ENCODE peak calls at places on chromosomes 7 and 10, in six cellular contexts. K is esophagus squamous epithelium, Q is breast epithelium, T is psoas muscle, Y is pancreas, H is endothelial cell of umbilical vein. Z is an unnamed sample. For H3K9me3, the result is how much of the 10 kb centered on the place peaks cover.

GRCh38 chr10:112950714-112951348 is 784 bp downstream of the TCF7L2 start:
- DNase-seq in Y (peak), K (no peak), T (peak), H (peak), Q (peak), Z (peak)

GRCh38 chr7:26912351-26912750 is 48.0 kb upstream of the SKAP2 start:
- DNase-seq in Q (no peak), Y (no peak), K (no peak), T (no peak), H (no peak), Z (no peak)

GRCh38 chr7:116180302-116180701 is 30.0 kb upstream of the TES start:
- DNase-seq in H (peak), Y (no peak), Q (no peak), K (no peak), T (no peak), Z (no peak)

GRCh38 chr10:51300617-51301350 is 226.5 kb downstream of the PRKG1 start:
- DNase-seq in Y (no peak), Q (no peak), H (no peak), T (no peak), K (no peak), Z (no peak)

GRCh38 chr10:133122171-133122935 is 34.6 kb downstream of the ADGRA1 start:
- DNase-seq in T (peak), Y (no peak), H (no peak), Q (no peak), K (no peak), Z (peak)

GRCh38 chr7:2660359-2661095 is 27.5 kb upstream of the AMZ1 start:
- DNase-seq in T (no peak), Q (no peak), K (no peak), H (no peak), Y (peak), Z (no peak)

GRCh38 chr7:2955177-2955768 is 88.4 kb downstream of the CARD11 start:
- DNase-seq in T (no peak), H (no peak), Y (no peak), Q (no peak), K (no peak), Z (no peak)

GRCh38 chr7:47215640-47216039 is 366.3 kb downstream of the TNS3 start:
- DNase-seq in K (no peak), Y (no peak), T (no peak), H (no peak), Q (no peak), Z (no peak)

GRCh38 chr10:110006358-110007170 is 1.2 kb upstream of the ADD3 start:
- DNase-seq in K (no peak), T (peak), Q (peak), Y (peak), H (no peak), Z (no peak)

GRCh38 chr10:99920486-99920885 is 89.3 kb downstream of the DNMBP start:
- DNase-seq in T (no peak), H (no peak), Y (peak), Q (no peak), K (no peak), Z (no peak)

GRCh38 chr10:124126139-124126538 is 32.7 kb upstream of the CHST15 start:
- DNase-seq in Q (no peak), H (no peak), T (no peak), Y (no peak), K (no peak), Z (no peak)

GRCh38 chr7:136056827-136057226 is 79.7 kb upstream of the MTPN start:
- DNase-seq in Y (no peak), H (no peak), Q (no peak), T (no peak), K (no peak), Z (no peak)

GRCh38 chr7:128904381-128905197 is 5.9 kb downstream of the KCP start:
- DNase-seq in T (no peak), K (no peak), Y (peak), H (peak), Q (no peak), Z (no peak)

GRCh38 chr7:34060548-34060947 is 155.2 kb downstream of the BMPER start:
- DNase-seq in Y (no peak), H (peak), T (no peak), Q (no peak), K (no peak), Z (no peak)

GRCh38 chr10:132276179-132276675 is 31.5 kb downstream of the STK32C start:
- DNase-seq in Y (no peak), T (peak), Q (no peak), H (no peak), K (no peak), Z (no peak)

GRCh38 chr7:129993275-129993674 is 40.5 kb upstream of the UBE2H start:
- DNase-seq in Q (peak), H (no peak), K (no peak), T (no peak), Y (no peak), Z (no peak)

GRCh38 chr7:158251061-158251965 is 336.3 kb downstream of the PTPRN2 start:
- DNase-seq in H (no peak), Y (no peak), T (no peak), Q (no peak), K (no peak), Z (no peak)

GRCh38 chr10:47047577-47048532 is 136.6 kb downstream of the PTPN20 start:
- DNase-seq in Q (no peak), H (peak), Y (peak), K (peak), T (peak), Z (peak)

GRCh38 chr10:4151466-4151865 is 366.5 kb upstream of the KLF6 start:
- DNase-seq in H (no peak), Y (no peak), Q (no peak), K (no peak), T (no peak), Z (no peak)

GRCh38 chr10:33253411-33253810 is 81.1 kb downstream of the NRP1 start:
- DNase-seq in H (peak), Y (no peak), K (no peak), Q (no peak), T (no peak), Z (no peak)

GRCh38 chr7:105012503-105013282 is 1.3 kb upstream of the KMT2E start:
- DNase-seq in Q (peak), H (peak), T (peak), K (peak), Y (peak), Z (peak)

GRCh38 chr7:50264908-50265307 is 39.6 kb upstream of the IKZF1 start:
- DNase-seq in H (no peak), Q (no peak), K (no peak), T (no peak), Y (no peak), Z (no peak)

GRCh38 chr7:83547526-83547925 is 101.4 kb downstream of the SEMA3E start:
- DNase-seq in Y (peak), T (no peak), Q (no peak), H (peak), K (no peak), Z (no peak)

GRCh38 chr7:2009541-2010001 is 223.2 kb downstream of the MAD1L1 start:
- DNase-seq in K (no peak), T (peak), Y (no peak), H (no peak), Q (no peak), Z (no peak)

GRCh38 chr7:47988496-47989386 is 9.3 kb upstream of the HUS1 start:
- DNase-seq in Y (no peak), T (no peak), K (no peak), H (no peak), Q (no peak), Z (no peak)

GRCh38 chr7:154860621-154861375 is 142.1 kb downstream of the PAXIP1 start:
- DNase-seq in Y (no peak), T (no peak), Q (no peak), H (no peak), K (no peak), Z (no peak)

GRCh38 chr7:154861589-154861988 is 141.3 kb downstream of the PAXIP1 start:
- DNase-seq in K (no peak), Q (no peak), Y (no peak), H (no peak), T (no peak), Z (no peak)

GRCh38 chr7:154858836-154859537 is 143.9 kb downstream of the PAXIP1 start:
- DNase-seq in Y (no peak), Q (no peak), T (no peak), H (no peak), K (no peak), Z (no peak)

GRCh38 chr7:154857728-154858681 is 144.9 kb downstream of the PAXIP1 start:
- DNase-seq in Y (no peak), T (no peak), H (no peak), Q (no peak), K (no peak), Z (no peak)

GRCh38 chr7:154859747-154860620 is 142.9 kb downstream of the PAXIP1 start:
- DNase-seq in H (no peak), T (no peak), Q (no peak), K (no peak), Y (no peak), Z (no peak)
- H3K9me3 ChIP-seq in H (under half), T (under half), Q (under half), K (under half), Y (under half), Z (under half)

DNA sequence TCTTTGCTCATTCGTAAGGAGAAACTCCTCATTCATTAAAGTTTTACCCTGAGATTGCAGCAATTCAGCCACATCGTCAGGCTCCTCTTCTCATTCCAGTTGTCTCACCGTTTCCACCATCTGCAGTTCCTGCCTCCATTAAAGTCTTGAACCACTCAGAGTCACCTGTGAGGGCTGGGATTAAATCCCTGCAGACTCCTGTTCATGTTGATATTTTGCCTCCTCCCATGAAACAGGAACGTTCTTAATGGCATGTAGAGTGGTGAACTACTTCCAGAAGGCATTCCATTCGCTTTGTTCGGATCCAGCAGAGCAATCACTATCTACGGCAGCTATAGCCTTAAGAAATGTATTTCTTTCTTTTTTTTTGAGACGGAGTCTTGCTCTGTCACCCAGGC is 96.5 kb upstream of the FAM20C start:
- DNase-seq in H (no peak), Q (no peak), T (no peak), K (no peak), Y (no peak), Z (no peak)
- H3K9me3 ChIP-seq in H (under half), Q (under half), T (under half), K (under half), Y (under half), Z (under half)

GRCh38 chr7:98575878-98576277 is 41.2 kb upstream of the NPTX2 start:
- DNase-seq in T (no peak), Y (no peak), K (no peak), H (no peak), Q (no peak), Z (no peak)
- H3K9me3 ChIP-seq in T (under half), Y (under half), K (under half), H (under half), Q (under half), Z (under half)

GRCh38 chr7:55387062-55387965 is 22.2 kb downstream of the LANCL2 start:
- DNase-seq in T (no peak), Q (no peak), H (peak), K (no peak), Y (no peak), Z (no peak)
- H3K9me3 ChIP-seq in T (under half), Q (under half), H (under half), K (under half), Y (under half), Z (under half)

DNA sequence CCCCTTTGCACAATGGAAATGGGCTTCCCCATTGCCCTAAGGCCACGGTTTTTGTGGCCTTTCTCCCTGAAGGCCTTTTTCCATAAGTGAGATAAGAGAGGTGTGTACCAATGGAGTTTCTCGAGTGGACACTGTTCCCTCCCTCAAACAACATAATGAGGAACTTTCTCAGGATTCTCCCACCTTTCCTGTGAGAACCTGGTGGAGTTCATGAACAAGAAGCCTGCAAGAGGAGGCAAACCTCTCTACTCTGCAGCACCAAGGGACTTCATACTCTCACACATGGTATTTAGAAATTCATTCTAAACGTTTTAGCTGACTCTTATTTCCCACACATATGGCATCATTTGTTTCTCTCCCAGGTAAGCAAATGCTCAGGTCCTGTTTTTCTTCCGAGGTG is 7.3 kb upstream of the RBM33 start:
- DNase-seq in Q (no peak), K (no peak), T (no peak), Y (no peak), H (no peak), Z (no peak)
- H3K9me3 ChIP-seq in Q (under half), K (under half), T (under half), Y (under half), H (under half), Z (under half)

GRCh38 chr7:154744861-154745258 is 258.1 kb downstream of the PAXIP1 start:
- DNase-seq in K (no peak), T (no peak), Q (no peak), H (no peak), Y (no peak), Z (no peak)

GRCh38 chr7:154736389-154736788 is 266.5 kb downstream of the PAXIP1 start:
- DNase-seq in K (no peak), Q (no peak), Y (no peak), H (no peak), T (no peak), Z (no peak)

GRCh38 chr7:154743211-154743610 is 259.7 kb downstream of the PAXIP1 start:
- DNase-seq in Y (no peak), T (no peak), Q (no peak), H (no peak), K (no peak), Z (no peak)

GRCh38 chr7:154744226-154744860 is 258.6 kb downstream of the PAXIP1 start:
- DNase-seq in Y (peak), H (no peak), K (no peak), T (no peak), Q (no peak), Z (no peak)

GRCh38 chr7:154741131-154741530 is 261.8 kb downstream of the PAXIP1 start:
- DNase-seq in Y (no peak), H (no peak), K (no peak), T (no peak), Q (no peak), Z (no peak)
- H3K9me3 ChIP-seq in Y (under half), H (under half), K (under half), T (under half), Q (under half), Z (under half)

GRCh38 chr10:42304341-42304740 is 334.0 kb downstream of the ZNF33B start:
- DNase-seq in Q (no peak), K (no peak), Y (no peak), H (peak), T (no peak), Z (no peak)
- H3K9me3 ChIP-seq in Q (half or more), K (half or more), Y (under half), H (half or more), T (half or more), Z (under half)

GRCh38 chr7:15784694-15785030 is 98.2 kb upstream of the MEOX2 start:
- DNase-seq in H (no peak), K (no peak), Y (no peak), Q (no peak), T (no peak), Z (no peak)

GRCh38 chr7:15780271-15780670 is 93.8 kb upstream of the MEOX2 start:
- DNase-seq in Q (no peak), K (no peak), T (no peak), H (peak), Y (no peak), Z (no peak)

GRCh38 chr7:15781944-15782343 is 95.5 kb upstream of the MEOX2 start:
- DNase-seq in Q (no peak), Y (no peak), T (no peak), H (no peak), K (no peak), Z (no peak)

GRCh38 chr7:15778191-15778590 is 91.7 kb upstream of the MEOX2 start:
- DNase-seq in H (peak), K (no peak), T (no peak), Q (no peak), Y (no peak), Z (no peak)

DNA sequence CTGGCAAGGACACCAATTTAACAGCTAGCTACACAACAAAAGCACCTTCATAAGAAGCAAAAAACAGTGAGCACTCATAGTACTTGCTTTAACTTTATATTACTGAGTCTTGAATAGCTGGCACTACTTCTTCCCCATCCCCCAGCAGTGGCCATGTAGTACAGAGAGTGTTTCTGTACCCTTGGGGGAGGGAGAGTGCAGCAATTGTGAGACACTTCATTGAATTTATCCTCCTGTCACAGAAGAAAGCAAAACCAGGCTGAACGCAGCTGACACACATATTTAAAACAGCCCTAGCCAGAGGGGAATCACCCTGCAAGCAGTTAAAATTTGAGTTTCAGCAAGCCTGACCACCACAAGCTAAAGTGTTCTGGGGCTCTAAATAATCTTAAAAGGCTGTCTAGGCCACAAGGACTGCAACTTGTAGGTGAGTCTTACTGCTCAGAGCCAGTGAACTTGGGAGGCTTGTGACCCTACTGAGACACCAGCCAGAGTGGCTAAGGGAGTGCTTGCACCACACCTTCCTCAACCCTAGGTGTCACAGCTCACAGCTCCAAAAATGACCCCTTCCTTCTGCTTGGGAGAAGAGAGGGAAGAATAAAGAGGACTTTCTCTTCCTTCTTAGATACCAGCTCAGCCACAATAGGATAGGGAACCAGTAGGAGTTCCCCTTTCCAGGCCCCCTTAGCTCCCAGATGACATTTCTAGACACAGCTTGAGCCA is 97.6 kb upstream of the MEOX2 start:
- DNase-seq in H (no peak), T (no peak), Y (no peak), Q (no peak), K (no peak), Z (no peak)
- H3K9me3 ChIP-seq in H (under half), T (under half), Y (under half), Q (under half), K (under half), Z (under half)

GRCh38 chr7:153590136-153590535 is 462.1 kb upstream of the DPP6 start:
- DNase-seq in T (no peak), Y (no peak), H (no peak), K (no peak), Q (no peak), Z (no peak)

GRCh38 chr7:153584132-153584531 is 468.1 kb upstream of the DPP6 start:
- DNase-seq in T (no peak), Q (no peak), Y (no peak), H (no peak), K (no peak), Z (no peak)

GRCh38 chr7:153590571-153590970 is 461.6 kb upstream of the DPP6 start:
- DNase-seq in Y (no peak), K (no peak), H (no peak), T (no peak), Q (no peak), Z (no peak)

GRCh38 chr7:153588596-153588995 is 463.6 kb upstream of the DPP6 start:
- DNase-seq in Y (no peak), Q (no peak), H (no peak), K (no peak), T (no peak), Z (no peak)
- H3K9me3 ChIP-seq in Y (under half), Q (under half), H (under half), K (under half), T (under half), Z (under half)